ENCODE peak calls at places on chromosomes 7 and 10, in ten cellular contexts. D is mesendoderm; C is CD8-positive, alpha-beta T cell; F is thoracic aorta; G is adrenal gland; J is neural progenitor cell; I is sigmoid colon; A is IMR-90; R is cardiac muscle cell; P is NT2/D1. L is an unnamed sample. For H3K4me1, the result is how much of the 10 kb centered on the place peaks cover.

GRCh38 chr10:31526681-31527080 is 207.7 kb downstream of the ZEB1 start:
- DNase-seq in C (no peak), F (no peak), J (no peak), R (peak), A (peak), I (no peak), D (peak), G (no peak), P (no peak), L (no peak)

GRCh38 chr7:2980406-2981102 is 63.1 kb downstream of the CARD11 start:
- DNase-seq in A (no peak), J (no peak), P (no peak), R (no peak), G (no peak), I (no peak), F (no peak), C (no peak), D (no peak), L (no peak)

GRCh38 chr10:35735412-35735811 is 93.3 kb upstream of the FZD8 start:
- DNase-seq in I (no peak), A (peak), D (no peak), J (no peak), P (no peak), G (no peak), R (peak), F (no peak), C (no peak), L (no peak)

GRCh38 chr7:139955098-139955820 is 107.5 kb downstream of the PARP12 start:
- DNase-seq in G (no peak), R (no peak), A (no peak), I (no peak), J (no peak), F (no peak), D (no peak), C (no peak), P (no peak), L (no peak)

GRCh38 chr7:66859794-66860645 is 61.0 kb upstream of the TMEM248 start:
- DNase-seq in G (no peak), A (peak), D (peak), R (no peak), I (no peak), J (peak), C (no peak), P (no peak), F (no peak), L (no peak)

GRCh38 chr7:15801565-15801964 is 115.1 kb upstream of the MEOX2 start:
- DNase-seq in D (no peak), P (no peak), F (no peak), I (peak), A (peak), R (peak), C (no peak), J (peak), G (no peak), L (no peak)

GRCh38 chr7:134701272-134701671 is 54.6 kb downstream of the BPGM start:
- DNase-seq in G (no peak), J (no peak), F (no peak), A (peak), C (no peak), I (no peak), D (peak), R (peak), P (no peak), L (peak)

GRCh38 chr10:86367339-86367951 is 850 bp upstream of the GRID1 start:
- DNase-seq in J (peak), R (peak), C (no peak), D (no peak), A (no peak), I (peak), F (no peak), P (no peak), G (peak), L (no peak)

GRCh38 chr7:27202018-27202740 is 2.3 kb upstream of the HOXA13 start:
- DNase-seq in G (peak), C (no peak), I (no peak), R (no peak), P (no peak), J (no peak), A (no peak), D (no peak), F (no peak), L (peak)

GRCh38 chr7:134963031-134963430 is 23.3 kb upstream of the AGBL3 start:
- DNase-seq in J (no peak), P (no peak), R (no peak), F (no peak), A (no peak), G (no peak), I (no peak), D (no peak), C (no peak), L (no peak)

GRCh38 chr10:66187096-66187733 is 738.6 kb upstream of the LRRTM3 start:
- DNase-seq in C (no peak), I (no peak), R (peak), F (no peak), P (no peak), A (no peak), G (no peak), J (no peak), D (no peak), L (no peak)

GRCh38 chr7:127189885-127190284 is 62.9 kb downstream of the GRM8 start:
- DNase-seq in J (no peak), F (no peak), C (no peak), R (no peak), G (peak), A (no peak), I (no peak), D (peak), P (no peak), L (peak)

GRCh38 chr7:137967143-137968018 is 34.5 kb downstream of the CREB3L2 start:
- DNase-seq in P (no peak), C (no peak), G (no peak), I (no peak), F (no peak), A (peak), R (peak), D (peak), J (peak), L (no peak)

GRCh38 chr10:78685466-78686163 is 383.2 kb upstream of the ZMIZ1 start:
- DNase-seq in J (no peak), I (no peak), D (no peak), R (peak), F (no peak), G (no peak), P (no peak), C (no peak), A (peak), L (no peak)

GRCh38 chr10:127081946-127082345 is 114.4 kb downstream of the INSYN2A start:
- DNase-seq in A (no peak), F (no peak), I (no peak), R (no peak), C (no peak), G (no peak), D (no peak), P (no peak), J (no peak), L (no peak)

GRCh38 chr7:140696024-140696678 is 357 bp upstream of the NDUFB2 start:
- DNase-seq in A (peak), J (peak), R (peak), I (peak), D (peak), G (peak), F (peak), C (peak), P (no peak), L (peak)

GRCh38 chr10:101829561-101830315 is 11.5 kb upstream of the OGA start:
- DNase-seq in D (peak), F (no peak), G (peak), R (peak), A (no peak), C (peak), J (peak), P (no peak), I (peak), L (peak)

GRCh38 chr10:78623577-78624215 is 445.1 kb upstream of the ZMIZ1 start:
- DNase-seq in I (no peak), G (peak), C (no peak), R (peak), D (no peak), F (no peak), J (no peak), A (peak), P (no peak), L (peak)

GRCh38 chr10:113240736-113241135 is 290.7 kb downstream of the TCF7L2 start:
- DNase-seq in F (no peak), J (no peak), G (peak), I (no peak), A (no peak), R (no peak), C (no peak), P (no peak), D (no peak), L (no peak)

GRCh38 chr10:3330687-3331086 is 158.1 kb upstream of the PITRM1 start:
- DNase-seq in C (no peak), I (no peak), D (peak), P (no peak), F (no peak), A (peak), R (peak), J (no peak), G (peak), L (no peak)

GRCh38 chr7:6536262-6536770 is 14.9 kb downstream of the GRID2IP start:
- DNase-seq in F (no peak), C (no peak), R (peak), P (no peak), G (no peak), I (no peak), D (no peak), J (peak), A (no peak), L (no peak)

GRCh38 chr7:151304856-151305255 is 36.8 kb upstream of the NUB1 start:
- DNase-seq in F (no peak), G (no peak), C (no peak), I (no peak), R (peak), J (peak), A (no peak), P (peak), D (peak), L (no peak)

GRCh38 chr10:126062132-126063032 is 166.0 kb downstream of the FANK1 start:
- DNase-seq in P (no peak), R (peak), J (no peak), C (no peak), F (peak), A (peak), G (peak), D (peak), I (peak), L (no peak)

GRCh38 chr7:112182749-112183148 is 23.4 kb downstream of the DOCK4 start:
- DNase-seq in I (no peak), J (no peak), F (no peak), R (no peak), D (no peak), A (no peak), C (no peak), G (no peak), P (no peak), L (no peak)

GRCh38 chr10:129546106-129546505 is 79.1 kb downstream of the MGMT start:
- DNase-seq in I (no peak), R (no peak), F (no peak), C (no peak), D (peak), A (no peak), P (no peak), J (no peak), G (no peak), L (no peak)

GRCh38 chr7:24540956-24541355 is 32.3 kb upstream of the PALS2 start:
- DNase-seq in A (no peak), I (no peak), F (no peak), D (no peak), G (no peak), P (no peak), J (no peak), C (no peak), R (no peak), L (no peak)

GRCh38 chr10:26567349-26567721 is 129.2 kb downstream of the APBB1IP start:
- DNase-seq in F (no peak), D (peak), C (no peak), J (no peak), R (peak), P (no peak), G (no peak), A (no peak), I (no peak), L (no peak)

GRCh38 chr10:3295501-3296005 is 123.0 kb upstream of the PITRM1 start:
- DNase-seq in D (peak), J (no peak), R (no peak), P (no peak), I (no peak), G (peak), F (no peak), C (no peak), A (no peak), L (no peak)

GRCh38 chr7:157439149-157439548 is 102.3 kb downstream of the DNAJB6 start:
- DNase-seq in I (peak), A (no peak), D (no peak), C (no peak), J (no peak), R (no peak), F (no peak), P (no peak), G (peak), L (no peak)

GRCh38 chr7:85464042-85464651 is 277.3 kb upstream of the SEMA3D start:
- DNase-seq in J (no peak), C (no peak), P (no peak), R (peak), A (no peak), I (no peak), G (no peak), D (no peak), F (no peak), L (peak)

GRCh38 chr7:80334908-80335307 is 177.0 kb downstream of the GNAT3 start:
- DNase-seq in C (no peak), A (no peak), J (no peak), D (no peak), G (no peak), R (peak), I (no peak), F (no peak), P (no peak), L (no peak)

GRCh38 chr7:55898287-55898686 is 11.0 kb downstream of the ZNF713 start:
- DNase-seq in J (no peak), G (no peak), F (no peak), C (no peak), P (no peak), I (no peak), A (no peak), R (no peak), D (no peak), L (no peak)

GRCh38 chr10:99859585-99859984 is 77.1 kb downstream of the ABCC2 start:
- DNase-seq in G (no peak), P (no peak), J (peak), I (no peak), F (no peak), A (no peak), C (no peak), D (peak), R (no peak), L (peak)

GRCh38 chr7:1357601-1358271 is 101.5 kb downstream of the MICALL2 start:
- DNase-seq in I (peak), G (no peak), P (no peak), J (no peak), R (peak), F (no peak), C (no peak), A (no peak), D (no peak), L (peak)

DNA sequence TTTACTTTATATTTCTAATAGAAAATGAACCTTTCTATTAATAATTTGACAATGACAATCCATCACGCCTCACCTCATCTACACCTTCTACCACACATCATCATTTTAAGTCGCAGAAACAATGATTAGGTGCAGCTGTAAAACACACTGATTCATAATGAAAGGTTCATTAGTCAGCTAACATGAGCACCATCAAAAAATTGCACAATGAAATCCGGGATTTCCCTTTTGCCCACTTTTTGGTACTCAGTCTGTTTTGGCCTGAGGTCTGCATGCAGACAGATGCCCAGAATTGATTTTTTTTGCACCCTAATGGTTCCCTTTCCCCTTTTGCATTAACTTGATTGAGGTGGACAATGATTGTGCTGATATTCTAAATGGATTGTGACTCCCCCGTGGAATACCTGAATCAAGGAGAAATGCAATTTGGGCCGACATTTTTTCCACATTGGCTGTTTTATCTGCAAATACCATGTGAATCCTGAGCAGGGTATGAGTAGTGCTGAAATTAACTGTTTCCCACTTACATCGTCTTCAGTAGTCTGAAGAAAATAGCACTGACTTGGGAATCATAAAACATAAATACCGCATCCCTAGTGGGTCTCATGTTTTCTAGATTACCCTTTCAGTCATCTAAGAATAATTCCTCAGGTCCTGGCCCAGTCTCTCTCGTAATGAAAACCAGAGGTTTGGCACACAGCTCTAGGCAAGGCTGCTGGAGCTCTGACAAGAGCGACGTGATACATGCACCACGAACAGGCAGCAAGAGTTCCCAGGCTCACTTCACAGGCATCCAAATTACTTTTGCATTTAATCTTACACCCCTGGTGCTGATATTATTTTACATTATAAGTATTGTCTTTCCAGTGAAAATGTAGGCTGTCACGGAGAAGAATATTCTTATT is 105.5 kb downstream of the THSD7A start:
- DNase-seq in G (no peak), D (no peak), J (peak), C (no peak), A (peak), R (peak), F (no peak), P (no peak), I (peak), L (no peak)
- H3K4me1 ChIP-seq in G (under half), D (under half), J (under half), C (under half), A (under half), R (under half), F (under half), P (under half), I (under half), L (under half)

GRCh38 chr7:64883113-64883905 is 19.8 kb upstream of the ZNF273 start:
- DNase-seq in I (peak), F (no peak), P (no peak), G (peak), C (no peak), A (no peak), R (no peak), D (no peak), J (no peak), L (no peak)
- H3K4me3 ChIP-seq in I (peak), F (peak), P (no peak), G (no peak), C (peak), A (no peak), R (no peak), D (no peak), J (no peak), L (no peak)

GRCh38 chr7:116780521-116780920 is 81.9 kb upstream of the CAPZA2 start:
- DNase-seq in P (no peak), D (no peak), A (no peak), I (no peak), R (no peak), C (no peak), J (no peak), F (no peak), G (no peak), L (no peak)
- H3K4me1 ChIP-seq in P (under half), D (under half), A (under half), I (half or more), R (under half), C (under half), J (under half), F (half or more), G (under half), L (under half)

DNA sequence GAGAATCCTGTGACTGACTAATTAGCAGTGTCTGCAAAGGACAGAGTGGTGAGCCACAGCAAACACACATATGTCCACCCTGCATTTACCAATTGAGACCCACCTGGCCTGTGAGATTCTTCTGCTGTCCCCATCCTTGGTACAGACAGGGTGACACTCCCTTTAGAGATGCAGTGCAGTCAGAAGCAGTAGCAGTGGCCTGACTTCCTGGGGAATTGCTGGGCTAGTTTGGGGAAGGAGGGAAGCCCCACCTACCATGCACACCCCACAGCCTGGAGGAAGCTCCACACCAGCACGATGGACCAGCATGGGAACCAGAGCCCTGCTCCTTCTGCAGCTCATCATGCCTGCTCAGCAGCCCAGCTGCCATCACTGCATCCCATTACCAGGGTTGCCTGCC is 924.9 kb upstream of the ZNF722 start:
- DNase-seq in R (no peak), G (no peak), D (no peak), P (no peak), C (no peak), A (no peak), I (no peak), J (no peak), F (no peak), L (no peak)
- H3K4me3 ChIP-seq in R (no peak), G (no peak), D (no peak), P (no peak), C (no peak), A (no peak), I (no peak), J (no peak), F (no peak), L (no peak)

DNA sequence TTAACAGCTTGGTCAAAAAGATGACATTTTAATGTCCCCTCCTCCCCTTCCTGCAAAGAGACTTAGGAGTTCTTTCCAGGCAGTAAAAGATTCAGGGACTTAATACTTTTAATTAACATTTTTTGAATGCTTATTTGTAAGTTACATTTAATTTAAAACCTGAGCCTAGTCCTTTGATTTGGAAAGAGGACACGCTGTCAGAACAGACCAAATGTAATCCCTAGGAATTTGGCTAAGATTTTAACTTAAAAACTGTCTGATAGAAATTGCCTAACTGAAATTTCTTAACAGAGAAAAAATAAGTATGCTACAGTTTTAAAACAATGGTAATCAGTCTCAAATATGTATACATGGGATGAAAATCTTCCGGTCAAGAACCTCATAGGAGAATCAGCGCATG is 98.5 kb downstream of the NRP1 start:
- DNase-seq in P (no peak), J (no peak), C (no peak), A (no peak), G (no peak), D (no peak), R (no peak), I (no peak), F (no peak), L (no peak)
- H3K4me1 ChIP-seq in P (under half), J (under half), C (under half), A (under half), G (under half), D (under half), R (under half), I (under half), F (under half), L (under half)

L was measured in HAP-1.